ENCODE peak calls at places on chromosomes 13 and 19, in nine cellular contexts. T, L, X, F, M, H, W, S and R are unnamed samples.

GRCh38 chr13:49859568-49859967 is 67.1 kb upstream of the KPNA3 start:
- DNase-seq in T (peak; percentile 85), L (no peak), X (no peak), F (no peak), M (no peak), H (no peak), W (no peak), S (peak; percentile 11), R (no peak)

GRCh38 chr19:1556639-1557070 is 11.5 kb downstream of the MEX3D start:
- DNase-seq in T (no peak), L (no peak), X (no peak), F (no peak), M (no peak), H (no peak), W (no peak), S (no peak), R (no peak)

GRCh38 chr19:50567052-50567841 is 988 bp downstream of the LRRC4B start:
- DNase-seq in T (peak; percentile 50), L (no peak), X (no peak), F (no peak), M (peak; percentile 69), H (peak; percentile 89), W (no peak), S (no peak), R (no peak)

GRCh38 chr19:34155686-34156085 is 16.6 kb upstream of the LSM14A start:
- DNase-seq in T (no peak), L (no peak), X (no peak), F (no peak), M (no peak), H (no peak), W (no peak), S (no peak), R (no peak)

GRCh38 chr13:99056381-99057014 is 78.6 kb upstream of the DOCK9 start:
- DNase-seq in T (peak; percentile 43), L (no peak), X (no peak), F (peak; percentile 67), M (no peak), H (no peak), W (no peak), S (no peak), R (no peak)

GRCh38 chr13:57631607-57632275 is at the start of gene PCDH17:
- DNase-seq in T (no peak), L (no peak), X (no peak), F (no peak), M (no peak), H (peak; percentile 62), W (no peak), S (peak; percentile 7), R (no peak)

GRCh38 chr19:18144906-18145305 is 8.1 kb upstream of the PIK3R2 start:
- DNase-seq in T (no peak), L (no peak), X (no peak), F (no peak), M (no peak), H (no peak), W (no peak), S (no peak), R (no peak)

GRCh38 chr19:53553865-53554791 is 16.2 kb downstream of the ZNF331 start:
- DNase-seq in T (peak; percentile 42), L (peak; percentile 57), X (peak; percentile 94), F (peak; percentile 97), M (no peak), H (peak; percentile 89), W (no peak), S (peak; percentile 88), R (peak; percentile 90)

GRCh38 chr13:113926301-113926761 is 47.5 kb downstream of the C13orf46 start:
- DNase-seq in T (no peak), L (peak; percentile 51), X (no peak), F (peak; percentile 62), M (no peak), H (no peak), W (no peak), S (no peak), R (peak; percentile 3)

GRCh38 chr13:44746690-44747089 is 170.6 kb upstream of the TSC22D1 start:
- DNase-seq in T (no peak), L (no peak), X (no peak), F (no peak), M (no peak), H (no peak), W (no peak), S (no peak), R (no peak)

GRCh38 chr19:8611890-8612806 is 1.6 kb upstream of the ADAMTS10 start:
- DNase-seq in T (peak; percentile 94), L (peak; percentile 28), X (no peak), F (peak; percentile 85), M (no peak), H (no peak), W (peak; percentile 41), S (peak; percentile 35), R (peak; percentile 68)

GRCh38 chr13:27744861-27745260 is 47.4 kb upstream of the GSX1 start:
- DNase-seq in T (no peak), L (no peak), X (no peak), F (no peak), M (no peak), H (no peak), W (no peak), S (no peak), R (no peak)

GRCh38 chr19:42129399-42130253 is 2.6 kb downstream of the POU2F2 start:
- DNase-seq in T (no peak), L (peak; percentile 31), X (no peak), F (no peak), M (no peak), H (peak; percentile 84), W (no peak), S (peak; percentile 75), R (no peak)
- TF ChIP-seq EP300 in T (no peak), L (no peak), X (no peak), F (no peak), M (no peak), H (peak; percentile 61), W (no peak), S (no peak), R (no peak)

DNA sequence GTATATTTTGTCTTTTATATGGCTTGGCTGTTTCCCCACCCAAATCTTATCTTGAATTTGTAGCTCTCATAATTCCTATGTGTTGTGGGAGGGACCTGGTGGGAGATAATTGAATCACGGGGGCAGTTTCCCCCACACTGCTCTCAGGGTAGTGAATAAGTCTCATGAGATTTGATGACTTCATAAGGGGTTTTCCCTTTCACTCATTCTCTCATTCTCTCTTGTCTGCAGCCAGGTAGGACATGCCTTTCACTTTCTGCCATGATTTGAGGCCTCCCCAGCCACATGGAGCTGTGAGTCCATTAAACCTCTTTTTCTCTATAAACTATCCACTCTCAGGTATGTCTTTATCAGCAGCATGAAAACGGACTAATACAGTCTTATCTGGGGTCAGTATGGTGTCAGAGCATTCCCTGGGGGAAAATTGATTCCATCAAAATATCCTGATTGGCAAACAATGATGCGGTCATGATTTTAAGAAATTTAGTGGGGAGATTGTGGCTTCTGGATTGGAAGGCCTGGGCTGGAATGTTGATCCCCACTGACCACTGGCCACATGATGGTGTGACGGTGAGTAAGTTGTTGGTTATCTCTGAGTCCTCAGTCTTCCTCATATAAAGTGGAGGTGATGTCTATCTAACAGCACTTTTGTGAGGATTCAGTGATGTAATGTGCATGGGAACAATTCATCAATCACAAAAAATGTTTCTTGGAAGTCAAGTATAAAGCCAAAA is 27.5 kb upstream of the ANKRD10 start:
- DNase-seq in T (no peak), L (no peak), X (no peak), F (no peak), M (no peak), H (no peak), W (no peak), S (no peak), R (no peak)
- TF ChIP-seq EP300 in T (no peak), L (no peak), X (no peak), F (no peak), M (no peak), H (no peak), W (no peak), S (no peak), R (no peak)

GRCh38 chr19:46391296-46392251 is 21.8 kb downstream of the CCDC8 start:
- DNase-seq in T (no peak), L (no peak), X (no peak), F (peak; percentile 63), M (no peak), H (no peak), W (no peak), S (no peak), R (no peak)

GRCh38 chr19:46392252-46392801 is 21.0 kb downstream of the CCDC8 start:
- DNase-seq in T (no peak), L (no peak), X (no peak), F (peak; percentile 62), M (no peak), H (no peak), W (no peak), S (no peak), R (peak; percentile 44)

GRCh38 chr19:46390866-46391265 is 22.5 kb downstream of the CCDC8 start:
- DNase-seq in T (no peak), L (no peak), X (no peak), F (peak; percentile 62), M (no peak), H (no peak), W (no peak), S (no peak), R (peak; percentile 25)

GRCh38 chr19:46388311-46389095 is 24.9 kb downstream of the CCDC8 start:
- DNase-seq in T (no peak), L (no peak), X (no peak), F (peak; percentile 56), M (no peak), H (no peak), W (no peak), S (no peak), R (no peak)

DNA sequence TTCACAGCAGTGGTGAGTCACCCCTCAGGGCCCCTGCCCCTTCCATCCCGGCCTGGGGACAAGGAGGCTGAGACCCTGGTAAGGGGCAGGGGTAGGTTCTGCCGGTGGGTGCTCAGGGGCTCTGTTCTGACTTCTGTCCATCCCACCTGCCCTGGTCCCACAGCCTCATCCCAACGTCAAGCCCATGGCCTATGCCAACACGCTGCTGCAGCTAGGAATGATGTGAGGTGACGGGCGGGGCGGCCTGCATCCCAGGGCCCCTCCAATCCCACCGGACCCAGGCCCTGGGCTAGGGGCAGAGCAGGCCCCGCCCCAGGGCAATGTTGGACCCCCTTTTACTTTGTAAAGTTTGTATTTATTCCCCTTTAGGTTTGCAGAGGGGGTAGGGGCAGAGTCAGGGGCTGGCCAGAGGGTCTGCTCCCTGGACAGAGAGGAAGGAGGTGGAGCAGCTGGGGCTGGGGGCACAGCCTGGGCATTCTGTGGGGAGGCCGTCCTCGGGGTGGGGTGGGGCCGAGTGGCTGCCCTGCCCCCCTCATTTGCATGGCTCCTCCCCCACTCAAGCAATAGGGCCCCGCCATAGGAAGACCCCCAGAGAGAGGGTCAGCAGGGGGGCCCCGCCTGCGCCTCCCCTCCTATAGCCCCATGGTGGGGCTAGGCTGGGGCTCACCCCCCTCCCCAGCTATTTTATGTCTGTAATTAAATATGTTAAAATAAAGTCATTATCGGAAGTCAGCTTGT is 23.1 kb downstream of the CCDC8 start:
- DNase-seq in T (no peak), L (no peak), X (no peak), F (peak; percentile 59), M (no peak), H (peak; percentile 72), W (no peak), S (no peak), R (peak; percentile 24)
- TF ChIP-seq EP300 in T (no peak), L (no peak), X (no peak), F (no peak), M (no peak), H (no peak), W (no peak), S (no peak), R (no peak)

DNA sequence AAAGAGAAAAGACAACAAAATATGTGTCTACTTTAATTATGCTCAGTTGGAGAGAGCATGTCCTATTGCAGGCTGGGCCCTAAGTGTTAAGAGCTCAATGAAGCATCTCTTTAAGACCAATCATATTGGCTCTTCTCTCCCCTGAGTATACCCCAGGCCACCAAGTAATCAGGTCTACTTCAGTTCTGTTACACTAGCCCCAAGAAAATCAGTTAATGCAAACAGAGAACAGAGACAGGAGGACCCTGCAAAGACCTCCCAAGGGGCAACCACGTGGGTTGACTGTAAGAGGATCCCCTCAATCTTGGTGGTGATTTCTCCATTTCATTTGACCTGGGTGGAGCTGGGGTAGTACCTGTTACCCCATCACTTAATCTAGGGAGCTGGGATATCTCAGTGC is 451.0 kb upstream of the ZNF507 start:
- DNase-seq in T (no peak), L (no peak), X (peak; percentile 68), F (no peak), M (no peak), H (no peak), W (no peak), S (no peak), R (no peak)
- TF ChIP-seq EP300 in T (no peak), L (no peak), X (no peak), F (no peak), M (no peak), H (no peak), W (no peak), S (no peak), R (no peak)